ENCODE peak calls at places on chromosomes 11 and 22, in six cellular contexts. One of them, this sample, is unnamed.

GRCh38 chr11:17531818-17532131 is 12.4 kb downstream of the USH1C start:
- DNase-seq in right lobe of liver: no peak
- DNase-seq in IMR-90: peak; percentile 64
- DNase-seq in Peyer's patch: no peak
- DNase-seq in uterus: no peak
- DNase-seq in A549: no peak
- DNase-seq in this sample: no peak

GRCh38 chr11:67002297-67002913 is 20.5 kb upstream of the SYT12 start:
- DNase-seq in right lobe of liver: no peak
- DNase-seq in IMR-90: no peak
- DNase-seq in Peyer's patch: no peak
- DNase-seq in uterus: no peak
- DNase-seq in A549: no peak
- DNase-seq in this sample: no peak

GRCh38 chr11:1842149-1843097 is 3.6 kb downstream of the TNNI2 start:
- DNase-seq in right lobe of liver: peak; percentile 82
- DNase-seq in IMR-90: no peak
- DNase-seq in Peyer's patch: no peak
- DNase-seq in uterus: no peak
- DNase-seq in A549: no peak
- DNase-seq in this sample: no peak

GRCh38 chr22:45170001-45170466 is 6.3 kb downstream of the NUP50 start:
- DNase-seq in right lobe of liver: no peak
- DNase-seq in IMR-90: peak; percentile 44
- DNase-seq in Peyer's patch: peak; percentile 27
- DNase-seq in uterus: no peak
- DNase-seq in A549: no peak
- DNase-seq in this sample: no peak

GRCh38 chr11:17541330-17541885 is 2.8 kb downstream of the USH1C start:
- DNase-seq in right lobe of liver: no peak
- DNase-seq in IMR-90: no peak
- DNase-seq in Peyer's patch: no peak
- DNase-seq in uterus: no peak
- DNase-seq in A549: no peak
- DNase-seq in this sample: peak; percentile 37

GRCh38 chr11:71188886-71189767 is 63.2 kb downstream of the SHANK2 start:
- DNase-seq in right lobe of liver: no peak
- DNase-seq in IMR-90: no peak
- DNase-seq in Peyer's patch: no peak
- DNase-seq in uterus: no peak
- DNase-seq in A549: no peak
- DNase-seq in this sample: peak; percentile 40

GRCh38 chr11:86230196-86230813 is 14.2 kb upstream of the EED start:
- DNase-seq in right lobe of liver: no peak
- DNase-seq in IMR-90: no peak
- DNase-seq in Peyer's patch: no peak
- DNase-seq in uterus: no peak
- DNase-seq in A549: no peak
- DNase-seq in this sample: no peak

GRCh38 chr11:122769126-122769780 is 69.0 kb upstream of the CRTAM start:
- DNase-seq in right lobe of liver: no peak
- DNase-seq in IMR-90: peak; percentile 61
- DNase-seq in Peyer's patch: no peak
- DNase-seq in uterus: no peak
- DNase-seq in A549: no peak
- DNase-seq in this sample: no peak

GRCh38 chr11:99513368-99513767 is 492.6 kb downstream of the CNTN5 start:
- DNase-seq in right lobe of liver: no peak
- DNase-seq in IMR-90: peak; percentile 20
- DNase-seq in Peyer's patch: no peak
- DNase-seq in uterus: no peak
- DNase-seq in A549: no peak
- DNase-seq in this sample: no peak

GRCh38 chr11:121478895-121479281 is 26.1 kb upstream of the SORL1-AS1 start:
- DNase-seq in right lobe of liver: no peak
- DNase-seq in IMR-90: no peak
- DNase-seq in Peyer's patch: no peak
- DNase-seq in uterus: no peak
- DNase-seq in A549: no peak
- DNase-seq in this sample: no peak
- H3K4me1 ChIP-seq in right lobe of liver: no peaks in the 10 kb centered on the region
- H3K4me1 ChIP-seq in IMR-90: peaks cover 2% of the 10 kb centered on the region
- H3K4me1 ChIP-seq in Peyer's patch: no peaks in the 10 kb centered on the region
- H3K4me1 ChIP-seq in uterus: no peaks in the 10 kb centered on the region
- H3K4me1 ChIP-seq in A549: peaks cover 10% of the 10 kb centered on the region
- H3K4me1 ChIP-seq in this sample: peaks cover 11% of the 10 kb centered on the region

DNA sequence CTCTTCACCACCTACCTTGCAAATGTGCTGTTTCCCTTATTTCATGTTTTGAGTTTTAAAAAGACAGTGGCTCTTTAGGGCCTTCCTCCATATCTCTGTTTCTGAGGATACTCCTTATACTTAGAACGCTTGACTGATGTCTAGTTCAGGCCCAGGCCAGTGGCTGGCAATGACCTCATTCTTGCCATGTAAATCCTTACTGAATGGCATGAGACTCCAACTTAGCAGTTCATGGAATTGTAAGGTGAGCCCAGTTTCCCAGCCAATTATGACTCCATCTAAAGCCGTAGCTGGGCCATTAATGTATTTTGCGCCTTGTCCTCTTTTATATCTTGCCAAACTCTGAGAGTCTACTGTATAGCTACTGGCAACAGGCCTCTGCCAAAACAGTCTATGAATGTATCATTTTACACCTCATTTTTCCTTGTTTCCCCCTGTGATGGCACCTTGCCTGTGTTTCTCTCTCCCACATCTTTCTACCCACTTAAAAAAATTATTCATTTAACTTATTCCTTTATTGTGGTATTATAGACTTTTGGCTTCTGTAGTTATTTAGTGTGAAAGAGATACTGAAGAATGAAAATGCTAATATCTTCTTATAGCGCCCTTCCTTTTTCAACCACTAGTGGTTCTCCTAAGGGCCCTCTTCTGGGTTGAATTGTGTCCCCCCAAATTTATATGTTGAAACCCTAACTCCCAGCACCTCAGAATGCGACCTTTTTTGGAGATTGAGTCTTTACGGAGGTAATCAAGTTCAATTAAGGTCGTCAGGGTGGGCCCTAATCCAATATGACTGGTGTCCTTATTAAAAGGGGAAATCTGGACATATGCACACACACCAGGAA is 67.4 kb downstream of the ZNRF3 start:
- DNase-seq in right lobe of liver: no peak
- DNase-seq in IMR-90: no peak
- DNase-seq in Peyer's patch: no peak
- DNase-seq in uterus: no peak
- DNase-seq in A549: no peak
- DNase-seq in this sample: no peak
- H3K27ac ChIP-seq in right lobe of liver: no peak overlapping the region
- H3K27ac ChIP-seq in IMR-90: no peak overlapping the region
- H3K27ac ChIP-seq in Peyer's patch: no peak overlapping the region
- H3K27ac ChIP-seq in uterus: no peak overlapping the region
- H3K27ac ChIP-seq in A549: peak overlapping the region; percentile 86
- H3K27ac ChIP-seq in this sample: peak overlapping the region; percentile 73

GRCh38 chr11:62888406-62888805 is 7.7 kb downstream of the SLC3A2 start:
- DNase-seq in right lobe of liver: no peak
- DNase-seq in IMR-90: no peak
- DNase-seq in Peyer's patch: no peak
- DNase-seq in uterus: no peak
- DNase-seq in A549: no peak
- DNase-seq in this sample: no peak
- TF ChIP-seq POLR2A in right lobe of liver: no peak
- TF ChIP-seq POLR2A in IMR-90: no peak
- TF ChIP-seq POLR2A in Peyer's patch: no peak
- TF ChIP-seq POLR2A in uterus: no peak
- TF ChIP-seq POLR2A in A549: no peak
- TF ChIP-seq POLR2A in this sample: no peak

GRCh38 chr11:125348704-125349635 is 147.1 kb downstream of the FEZ1 start:
- DNase-seq in right lobe of liver: peak; percentile 62
- DNase-seq in IMR-90: peak; percentile 19
- DNase-seq in Peyer's patch: peak; percentile 18
- DNase-seq in uterus: peak; percentile 51
- DNase-seq in A549: peak; percentile 38
- DNase-seq in this sample: peak; percentile 74

GRCh38 chr11:125346565-125347260 is 149.4 kb downstream of the FEZ1 start:
- DNase-seq in right lobe of liver: no peak
- DNase-seq in IMR-90: no peak
- DNase-seq in Peyer's patch: no peak
- DNase-seq in uterus: no peak
- DNase-seq in A549: no peak
- DNase-seq in this sample: no peak

GRCh38 chr11:125348141-125348651 is 147.9 kb downstream of the FEZ1 start:
- DNase-seq in right lobe of liver: no peak
- DNase-seq in IMR-90: no peak
- DNase-seq in Peyer's patch: no peak
- DNase-seq in uterus: no peak
- DNase-seq in A549: no peak
- DNase-seq in this sample: no peak

GRCh38 chr11:125345706-125346561 is 150.1 kb downstream of the FEZ1 start:
- DNase-seq in right lobe of liver: peak; percentile 60
- DNase-seq in IMR-90: peak; percentile 67
- DNase-seq in Peyer's patch: peak; percentile 20
- DNase-seq in uterus: peak; percentile 88
- DNase-seq in A549: peak; percentile 60
- DNase-seq in this sample: peak; percentile 92

GRCh38 chr11:125347261-125347585 is 148.8 kb downstream of the FEZ1 start:
- DNase-seq in right lobe of liver: no peak
- DNase-seq in IMR-90: no peak
- DNase-seq in Peyer's patch: no peak
- DNase-seq in uterus: no peak
- DNase-seq in A549: no peak
- DNase-seq in this sample: no peak
- H3K4me1 ChIP-seq in right lobe of liver: no peaks in the 10 kb centered on the region
- H3K4me1 ChIP-seq in IMR-90: peaks cover 2% of the 10 kb centered on the region
- H3K4me1 ChIP-seq in Peyer's patch: no peaks in the 10 kb centered on the region
- H3K4me1 ChIP-seq in uterus: peaks cover 12% of the 10 kb centered on the region
- H3K4me1 ChIP-seq in A549: no peaks in the 10 kb centered on the region
- H3K4me1 ChIP-seq in this sample: peaks cover 19% of the 10 kb centered on the region

DNA sequence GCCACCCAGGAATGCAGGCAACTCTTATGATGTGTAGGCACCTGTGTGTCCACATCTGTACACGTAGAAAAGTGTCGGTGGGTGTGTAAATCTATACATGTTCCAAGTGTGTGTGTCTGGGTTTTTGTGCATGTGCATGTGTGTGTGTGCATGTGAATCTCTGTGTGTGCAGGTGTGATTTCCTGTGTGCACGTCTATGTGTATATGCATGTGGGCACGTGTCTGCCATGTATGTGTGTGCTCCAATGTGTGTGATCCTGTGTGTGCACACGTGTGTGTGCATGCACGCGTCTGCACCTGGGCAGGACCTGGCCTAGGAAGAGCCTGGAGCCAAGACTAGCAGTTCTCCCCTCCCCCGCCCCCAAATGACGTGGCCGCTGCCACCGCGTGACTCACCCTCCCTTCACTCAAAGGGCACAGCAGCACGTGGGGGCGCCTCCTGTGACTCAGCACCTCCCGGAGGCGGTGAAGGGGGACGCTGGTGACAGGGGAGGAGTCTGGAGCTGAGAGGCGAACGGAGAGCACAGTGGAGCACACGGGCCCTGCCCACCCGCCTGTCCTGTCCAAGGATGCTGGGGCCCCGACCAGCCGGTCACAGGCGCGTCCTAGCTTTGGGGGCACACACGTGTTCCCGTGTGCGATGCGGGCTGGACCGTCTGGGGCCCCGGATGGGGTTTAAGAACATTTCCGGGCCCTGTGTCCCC is 10.1 kb downstream of the PIM3 start:
- DNase-seq in right lobe of liver: peak; percentile 97
- DNase-seq in IMR-90: peak; percentile 97
- DNase-seq in Peyer's patch: peak; percentile 95
- DNase-seq in uterus: peak; percentile 96
- DNase-seq in A549: peak; percentile 80
- DNase-seq in this sample: peak; percentile 98
- H3K27ac ChIP-seq in right lobe of liver: peak overlapping the region; percentile 85
- H3K27ac ChIP-seq in IMR-90: peak overlapping the region; percentile 77
- H3K27ac ChIP-seq in Peyer's patch: peak overlapping the region; percentile 97
- H3K27ac ChIP-seq in uterus: peak overlapping the region; percentile 93
- H3K27ac ChIP-seq in A549: peak overlapping the region; percentile 96
- H3K27ac ChIP-seq in this sample: peak overlapping the region; percentile 95

GRCh38 chr22:50524664-50525103 is 714 bp downstream of the SCO2 start:
- DNase-seq in right lobe of liver: no peak
- DNase-seq in IMR-90: no peak
- DNase-seq in Peyer's patch: no peak
- DNase-seq in uterus: no peak
- DNase-seq in A549: no peak
- DNase-seq in this sample: no peak

GRCh38 chr22:50522208-50522805 is 3.1 kb downstream of the SCO2 start:
- DNase-seq in right lobe of liver: no peak
- DNase-seq in IMR-90: no peak
- DNase-seq in Peyer's patch: no peak
- DNase-seq in uterus: no peak
- DNase-seq in A549: no peak
- DNase-seq in this sample: no peak

GRCh38 chr22:50522806-50523438 is 2.5 kb downstream of the SCO2 start:
- DNase-seq in right lobe of liver: no peak
- DNase-seq in IMR-90: no peak
- DNase-seq in Peyer's patch: no peak
- DNase-seq in uterus: no peak
- DNase-seq in A549: no peak
- DNase-seq in this sample: no peak

GRCh38 chr22:50523806-50524663 is 1.4 kb downstream of the SCO2 start:
- DNase-seq in right lobe of liver: no peak
- DNase-seq in IMR-90: no peak
- DNase-seq in Peyer's patch: no peak
- DNase-seq in uterus: no peak
- DNase-seq in A549: no peak
- DNase-seq in this sample: peak; percentile 69

DNA sequence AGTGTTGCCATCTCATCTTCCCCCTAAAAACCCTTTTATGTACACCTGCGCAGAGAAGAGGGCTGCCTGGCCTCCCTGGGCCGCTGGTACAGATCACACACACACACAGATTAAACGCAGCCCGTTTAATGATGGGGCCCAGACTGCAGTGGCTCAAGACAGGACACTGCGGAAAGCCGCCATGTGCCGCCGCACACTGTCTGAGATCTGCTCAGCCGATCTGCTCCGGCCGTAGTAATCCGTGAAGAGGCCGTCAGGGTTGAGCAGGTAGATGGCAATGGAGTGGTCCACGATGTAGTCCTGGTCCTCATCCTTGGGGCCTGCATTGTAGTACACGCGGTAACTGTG is 2.0 kb downstream of the SCO2 start:
- DNase-seq in right lobe of liver: no peak
- DNase-seq in IMR-90: no peak
- DNase-seq in Peyer's patch: no peak
- DNase-seq in uterus: no peak
- DNase-seq in A549: no peak
- DNase-seq in this sample: no peak
- TF ChIP-seq POLR2A in right lobe of liver: no peak
- TF ChIP-seq POLR2A in IMR-90: no peak
- TF ChIP-seq POLR2A in Peyer's patch: no peak
- TF ChIP-seq POLR2A in uterus: no peak
- TF ChIP-seq POLR2A in A549: no peak
- TF ChIP-seq POLR2A in this sample: no peak

GRCh38 chr11:8811571-8811970 is 99.4 kb upstream of the AKIP1 start:
- DNase-seq in right lobe of liver: no peak
- DNase-seq in IMR-90: peak; percentile 72
- DNase-seq in Peyer's patch: no peak
- DNase-seq in uterus: peak; percentile 68
- DNase-seq in A549: no peak
- DNase-seq in this sample: no peak
- H3K4me1 ChIP-seq in right lobe of liver: no peaks in the 10 kb centered on the region
- H3K4me1 ChIP-seq in IMR-90: peaks cover 44% of the 10 kb centered on the region
- H3K4me1 ChIP-seq in Peyer's patch: peaks cover 4% of the 10 kb centered on the region
- H3K4me1 ChIP-seq in uterus: peaks cover 11% of the 10 kb centered on the region
- H3K4me1 ChIP-seq in A549: peaks cover 30% of the 10 kb centered on the region
- H3K4me1 ChIP-seq in this sample: no peaks in the 10 kb centered on the region